ENCODE peak calls at places on chromosome 18, in six cellular contexts. L is keratinocyte, V is HepG2, X is GM23248, A is GM06990, E is neuronal stem cell. Z is an unnamed sample.

GRCh38 chr18:6624729-6625308 is 104.7 kb upstream of the ARHGAP28 start:
- DNase-seq in E (no peak), V (no peak), A (no peak), L (no peak), X (peak), Z (no peak)

GRCh38 chr18:60549338-60549960 is 176.9 kb upstream of the MC4R start:
- DNase-seq in L (peak), V (peak), X (peak), A (peak), E (peak), Z (peak)

GRCh38 chr18:11566236-11566965 is 43.0 kb upstream of the SLC35G4 start:
- DNase-seq in A (no peak), X (no peak), L (no peak), V (no peak), E (no peak), Z (no peak)

GRCh38 chr18:63025251-63025710 is 294.3 kb downstream of the BCL2 start:
- DNase-seq in X (peak), E (peak), A (no peak), L (no peak), V (no peak), Z (no peak)

GRCh38 chr18:42296723-42297122 is 341.7 kb downstream of the PIK3C3 start:
- DNase-seq in A (no peak), L (no peak), V (no peak), X (peak), E (no peak), Z (no peak)

GRCh38 chr18:13219576-13219975 is 1.0 kb downstream of the LDLRAD4 start:
- DNase-seq in L (no peak), V (no peak), E (no peak), X (no peak), A (no peak), Z (no peak)

GRCh38 chr18:58161659-58162058 is 117.6 kb downstream of the NEDD4L start:
- DNase-seq in L (no peak), A (no peak), X (no peak), V (no peak), E (no peak), Z (peak)

GRCh38 chr18:55588001-55588875 is at the start of gene TCF4:
- DNase-seq in V (no peak), E (peak), A (no peak), L (no peak), X (peak), Z (no peak)

GRCh38 chr18:69845588-69846506 is 101.8 kb downstream of the CD226 start:
- DNase-seq in X (peak), E (no peak), A (no peak), L (no peak), V (no peak), Z (no peak)

GRCh38 chr18:7980136-7980535 is 413.0 kb downstream of the PTPRM start:
- DNase-seq in A (no peak), X (no peak), L (no peak), V (peak), E (no peak), Z (peak)

GRCh38 chr18:79753391-79753851 is 44.3 kb upstream of the KCNG2 start:
- DNase-seq in E (no peak), L (no peak), A (no peak), V (no peak), X (no peak), Z (no peak)

GRCh38 chr18:6682437-6683111 is 46.9 kb upstream of the ARHGAP28 start:
- DNase-seq in L (no peak), A (no peak), V (no peak), E (no peak), X (no peak), Z (no peak)

GRCh38 chr18:79944746-79945117 is 6.7 kb downstream of the SLC66A2 start:
- DNase-seq in L (no peak), A (no peak), X (no peak), V (no peak), E (no peak), Z (no peak)

GRCh38 chr18:23330423-23330822 is 122.7 kb upstream of the RIOK3 start:
- DNase-seq in L (no peak), E (no peak), A (peak), V (no peak), X (no peak), Z (no peak)
- H3K4me3 ChIP-seq in L (no peak), E (no peak), A (no peak), V (no peak), X (no peak), Z (no peak)

GRCh38 chr18:37398248-37398920 is 167.2 kb downstream of the CELF4 start:
- DNase-seq in A (no peak), X (peak), E (no peak), L (no peak), V (no peak), Z (no peak)
- H3K4me3 ChIP-seq in A (no peak), X (no peak), E (no peak), L (no peak), V (no peak), Z (no peak)

GRCh38 chr18:49811151-49811938 is 2.0 kb downstream of the ACAA2 start:
- DNase-seq in V (no peak), E (no peak), X (peak), L (no peak), A (no peak), Z (no peak)
- H3K4me3 ChIP-seq in V (peak), E (no peak), X (peak), L (no peak), A (no peak), Z (no peak)

GRCh38 chr18:5518899-5519371 is 24.9 kb downstream of the EPB41L3 start:
- DNase-seq in X (peak), L (no peak), V (no peak), A (no peak), E (no peak), Z (no peak)
- H3K4me3 ChIP-seq in X (peak), L (no peak), V (no peak), A (no peak), E (no peak), Z (no peak)

DNA sequence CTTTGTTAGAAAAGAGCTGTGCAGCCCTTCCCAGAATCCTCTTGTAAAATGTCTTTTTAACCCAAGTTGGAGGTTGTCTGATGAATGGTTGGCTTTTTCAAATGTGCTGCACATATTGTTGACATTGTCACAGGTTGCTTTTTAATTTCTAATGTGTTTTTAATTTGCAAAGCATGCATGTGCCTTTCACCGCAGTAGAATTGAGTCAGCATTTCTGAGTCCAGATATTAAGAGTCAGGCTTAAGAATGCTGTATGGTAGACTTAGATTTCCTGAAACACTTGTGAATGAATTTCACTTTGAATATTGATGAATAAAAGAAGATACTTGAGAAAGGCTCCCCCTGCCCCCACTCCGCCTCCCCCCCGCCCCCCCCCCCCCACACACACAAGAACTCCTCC is 120.9 kb downstream of the GREB1L start:
- DNase-seq in L (no peak), A (no peak), E (no peak), V (no peak), X (peak), Z (no peak)
- H3K4me3 ChIP-seq in L (no peak), A (no peak), E (no peak), V (no peak), X (no peak), Z (no peak)

GRCh38 chr18:34492652-34493051 is 217.4 kb upstream of the DTNA start:
- DNase-seq in A (no peak), E (no peak), V (peak), X (peak), L (no peak), Z (no peak)
- H3K4me3 ChIP-seq in A (no peak), E (no peak), V (peak), X (peak), L (no peak), Z (no peak)

GRCh38 chr18:3693385-3693784 is 243.4 kb downstream of the TGIF1 start:
- DNase-seq in L (no peak), V (no peak), E (no peak), A (no peak), X (no peak), Z (no peak)
- H3K4me3 ChIP-seq in L (no peak), V (no peak), E (no peak), A (no peak), X (no peak), Z (no peak)

Z was measured in iPS DF 6.9.